ENCODE peak calls at places on chromosomes 7 and 10, in four cellular contexts. A is GM12878, E is HepG2, F is K562. Z is an unnamed sample.

GRCh38 chr7:5550831-5551230 is 127.2 kb upstream of the TNRC18 start:
- DNase-seq in F (no peak), E (no peak), A (no peak), Z (no peak)

GRCh38 chr10:89369142-89370105 is 8.4 kb upstream of the IFIT1B start:
- DNase-seq in F (no peak), A (no peak), E (no peak), Z (no peak)

GRCh38 chr7:50607524-50608125 is 42.4 kb upstream of the DDC start:
- DNase-seq in E (no peak), A (no peak), F (no peak), Z (no peak)

GRCh38 chr10:123299598-123299997 is 145.4 kb downstream of the BUB3 start:
- DNase-seq in E (no peak), A (no peak), F (no peak), Z (no peak)

GRCh38 chr7:26515462-26515861 is 223.8 kb downstream of the SNX10 start:
- DNase-seq in A (no peak), E (no peak), F (peak; percentile 41), Z (no peak)

GRCh38 chr7:36014961-36015360 is 138.1 kb upstream of the EEPD1 start:
- DNase-seq in A (no peak), E (no peak), F (no peak), Z (no peak)

GRCh38 chr10:121648078-121648477 is 49.8 kb upstream of the FGFR2 start:
- DNase-seq in A (no peak), F (no peak), E (no peak), Z (no peak)

GRCh38 chr7:169854-170172 is 22.6 kb upstream of the FAM20C start:
- DNase-seq in A (no peak), F (no peak), E (no peak), Z (no peak)

GRCh38 chr10:33127622-33128021 is 169.6 kb upstream of the ITGB1 start:
- DNase-seq in F (no peak), E (no peak), A (no peak), Z (no peak)

GRCh38 chr7:71477441-71477840 is 345.5 kb downstream of the GALNT17 start:
- DNase-seq in E (no peak), A (no peak), F (no peak), Z (no peak)

GRCh38 chr10:101069441-101069840 is 7.7 kb downstream of the KAZALD1 start:
- DNase-seq in F (no peak), A (no peak), E (no peak), Z (no peak)

GRCh38 chr10:101070098-101070497 is 8.3 kb downstream of the KAZALD1 start:
- DNase-seq in A (no peak), F (no peak), E (no peak), Z (no peak)

GRCh38 chr10:101072923-101073322 is 11.1 kb downstream of the KAZALD1 start:
- DNase-seq in F (no peak), E (no peak), A (no peak), Z (no peak)

GRCh38 chr10:101071885-101072433 is 10.2 kb downstream of the KAZALD1 start:
- DNase-seq in F (peak; percentile 80), A (no peak), E (no peak), Z (no peak)

GRCh38 chr10:101071266-101071884 is 9.6 kb downstream of the KAZALD1 start:
- DNase-seq in A (peak; percentile 34), F (peak; percentile 74), E (no peak), Z (no peak)
- TF ChIP-seq FOXK2 in A (no peak), F (no peak), E (no peak), Z (no peak)

GRCh38 chr7:105905209-105905910 is 29.0 kb upstream of the ATXN7L1 start:
- DNase-seq in E (no peak), F (no peak), A (no peak), Z (no peak)
- TF ChIP-seq BHLHE40 in E (no peak), F (no peak), A (no peak), Z (no peak)

GRCh38 chr10:124530215-124530665 is 68.6 kb downstream of the LHPP start:
- DNase-seq in E (peak; percentile 56), A (no peak), F (peak; percentile 82), Z (peak; percentile 96)

GRCh38 chr10:124526621-124527267 is 65.1 kb downstream of the LHPP start:
- DNase-seq in F (no peak), A (no peak), E (no peak), Z (no peak)

GRCh38 chr10:124525751-124526600 is 64.4 kb downstream of the LHPP start:
- DNase-seq in A (no peak), F (no peak), E (no peak), Z (no peak)

GRCh38 chr10:124529661-124530214 is 68.1 kb downstream of the LHPP start:
- DNase-seq in F (no peak), E (no peak), A (no peak), Z (no peak)

GRCh38 chr10:124527996-124528395 is 66.4 kb downstream of the LHPP start:
- DNase-seq in A (no peak), F (no peak), E (no peak), Z (no peak)
- TF ChIP-seq FOXK2 in A (no peak), F (no peak), E (no peak), Z (no peak)

DNA sequence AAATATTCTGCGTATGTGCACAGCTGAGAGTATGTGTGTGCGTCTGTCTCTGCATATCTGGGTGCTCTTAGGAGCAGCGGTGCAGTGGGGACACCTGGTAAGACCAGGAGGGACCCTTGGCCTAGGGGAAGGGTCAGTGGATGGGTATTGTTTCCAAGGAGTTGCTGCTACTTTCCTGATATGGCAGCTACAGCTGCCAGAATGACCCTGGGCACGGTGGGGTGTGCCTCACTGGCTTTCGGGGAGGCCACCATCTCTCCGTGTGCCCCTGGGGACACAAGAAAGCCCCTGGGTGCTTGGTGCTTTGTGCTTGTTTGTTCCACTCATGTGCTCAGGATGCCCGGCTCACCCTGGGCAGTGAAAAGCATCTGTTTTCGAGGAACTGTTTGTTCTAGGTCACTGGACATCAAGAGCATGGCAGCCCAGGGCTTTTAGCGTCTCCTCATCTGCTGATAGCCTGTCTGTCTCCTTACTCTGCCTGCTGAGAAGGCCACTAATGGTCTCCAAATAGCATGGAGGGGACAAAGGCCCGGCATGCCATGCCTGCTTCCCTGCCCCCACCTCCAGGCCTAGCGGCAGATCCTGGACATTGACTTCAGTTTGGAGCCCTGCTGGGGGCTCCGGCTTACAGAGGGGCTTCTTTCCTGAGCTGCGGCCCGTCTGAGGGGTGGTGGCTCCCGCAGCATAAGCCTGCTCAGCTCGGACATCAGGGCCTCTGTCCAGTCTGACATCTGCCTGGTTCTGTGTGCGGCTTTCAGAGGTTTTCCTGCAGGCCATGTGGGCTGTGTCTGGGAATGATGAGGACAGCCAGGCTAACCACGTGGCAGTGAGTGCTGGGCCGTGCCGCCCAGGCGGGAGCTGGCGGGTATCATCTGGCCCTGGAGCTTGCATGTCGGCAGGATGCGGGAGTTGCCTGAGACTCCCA is 8.9 kb downstream of the PFKFB3 start:
- DNase-seq in F (no peak), A (no peak), E (no peak), Z (no peak)
- TF ChIP-seq BHLHE40 in F (no peak), A (no peak), E (no peak), Z (no peak)

Z was measured in HEK293T.